ENCODE peak calls at places on chromosomes 1 and 21, in ten cellular contexts. T, R, S, I, H, K, N, O, F and X are unnamed samples.

GRCh38 chr1:180169641-180170155 is 15.0 kb downstream of the QSOX1 start:
- DNase-seq in F (no peak), S (peak), K (no peak), I (no peak), T (no peak), H (no peak), R (peak), O (no peak), N (no peak), X (no peak)

GRCh38 chr1:204093756-204094155 is 20.8 kb downstream of the SOX13 start:
- DNase-seq in S (no peak), N (no peak), I (no peak), O (no peak), T (no peak), R (no peak), H (no peak), F (no peak), K (no peak), X (no peak)

GRCh38 chr1:154736840-154737239 is 128.9 kb upstream of the ADAR start:
- DNase-seq in S (no peak), T (no peak), O (no peak), F (no peak), I (no peak), K (no peak), N (peak), H (no peak), R (no peak), X (peak)

GRCh38 chr1:33001282-33001681 is 35.4 kb downstream of the AK2 start:
- DNase-seq in H (no peak), N (no peak), O (no peak), I (no peak), S (no peak), R (no peak), F (no peak), T (no peak), K (no peak), X (peak)

GRCh38 chr1:107434379-107434728 is 293.5 kb downstream of the NTNG1 start:
- DNase-seq in H (no peak), K (no peak), T (no peak), R (no peak), I (no peak), S (no peak), F (no peak), O (no peak), N (no peak), X (no peak)

GRCh38 chr1:1128454-1129139 is 12.7 kb upstream of the C1orf159 start:
- DNase-seq in F (no peak), R (no peak), I (no peak), H (no peak), O (no peak), T (peak), N (no peak), K (no peak), S (peak), X (no peak)

GRCh38 chr1:51316764-51317120 is 13.6 kb downstream of the TTC39A start:
- DNase-seq in O (no peak), R (no peak), I (no peak), S (no peak), T (no peak), H (no peak), K (no peak), N (no peak), F (no peak), X (peak)

GRCh38 chr1:52142220-52143153 is 598 bp downstream of the ZFYVE9 start:
- DNase-seq in I (no peak), F (peak), H (peak), S (peak), K (no peak), N (peak), R (peak), O (no peak), T (peak), X (peak)

GRCh38 chr1:15676688-15677661 is 7.1 kb upstream of the PLEKHM2 start:
- DNase-seq in T (no peak), O (no peak), H (no peak), R (no peak), K (no peak), N (no peak), S (no peak), I (no peak), F (no peak), X (no peak)

GRCh38 chr1:195791796-195792195 is 816.4 kb downstream of the KCNT2 start:
- DNase-seq in H (no peak), O (no peak), N (no peak), I (no peak), R (no peak), F (no peak), T (no peak), S (no peak), K (no peak), X (no peak)

GRCh38 chr1:174954686-174955669 is 44.8 kb upstream of the CACYBP start:
- DNase-seq in I (no peak), T (no peak), K (no peak), N (no peak), R (no peak), H (no peak), S (no peak), F (no peak), O (no peak), X (peak)

GRCh38 chr1:241652012-241652411 is at the start of gene WDR64:
- DNase-seq in S (no peak), F (no peak), H (no peak), I (no peak), O (no peak), K (no peak), N (no peak), T (no peak), R (no peak), X (no peak)

GRCh38 chr21:29953690-29954089 is 13.9 kb upstream of the GRIK1 start:
- DNase-seq in K (no peak), T (no peak), F (no peak), R (no peak), N (no peak), S (no peak), I (no peak), O (no peak), H (no peak), X (no peak)

GRCh38 chr1:5742032-5742431 is 250.2 kb downstream of the NPHP4 start:
- DNase-seq in R (peak), I (no peak), T (no peak), O (no peak), K (peak), H (no peak), S (no peak), N (no peak), F (no peak), X (no peak)

GRCh38 chr1:243320224-243320623 is 64.4 kb downstream of the SDCCAG8 start:
- DNase-seq in N (no peak), R (no peak), O (no peak), S (no peak), F (no peak), I (no peak), K (no peak), T (no peak), H (no peak), X (no peak)

GRCh38 chr1:163168053-163168452 is 34.7 kb downstream of the RGS5 start:
- DNase-seq in K (no peak), O (no peak), I (peak), H (peak), R (no peak), N (peak), S (no peak), T (no peak), F (no peak), X (no peak)

GRCh38 chr1:152786077-152786476 is at the start of gene LCE1E:
- DNase-seq in N (no peak), O (no peak), K (no peak), I (no peak), T (no peak), R (no peak), S (no peak), F (no peak), H (no peak), X (no peak)

DNA sequence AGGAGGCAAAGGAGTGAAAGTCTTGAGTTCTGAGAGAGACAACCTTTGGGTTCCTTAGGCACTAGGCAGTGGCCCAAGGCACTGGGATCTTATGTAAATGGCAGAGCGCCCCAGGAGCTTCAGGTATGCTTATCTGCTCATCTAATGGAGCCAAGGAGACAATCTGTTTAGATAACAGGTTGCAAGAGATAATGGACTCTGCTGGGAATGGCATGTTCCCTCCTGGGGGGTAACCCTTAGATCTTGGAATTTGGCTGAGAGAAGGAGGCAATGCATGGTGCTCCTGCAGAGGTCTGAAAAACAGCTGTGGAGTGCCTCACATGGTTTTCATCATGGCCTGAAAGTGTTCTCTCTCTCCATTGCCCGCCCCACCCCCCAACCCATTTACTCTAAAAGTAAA is 44.1 kb upstream of the WLS start:
- DNase-seq in K (no peak), I (no peak), R (no peak), H (no peak), O (no peak), T (no peak), N (no peak), F (no peak), S (no peak), X (no peak)
- H3K4me3 ChIP-seq in K (no peak), I (no peak), R (no peak), H (no peak), O (no peak), T (no peak), N (no peak), F (no peak), S (no peak), X (no peak)

DNA sequence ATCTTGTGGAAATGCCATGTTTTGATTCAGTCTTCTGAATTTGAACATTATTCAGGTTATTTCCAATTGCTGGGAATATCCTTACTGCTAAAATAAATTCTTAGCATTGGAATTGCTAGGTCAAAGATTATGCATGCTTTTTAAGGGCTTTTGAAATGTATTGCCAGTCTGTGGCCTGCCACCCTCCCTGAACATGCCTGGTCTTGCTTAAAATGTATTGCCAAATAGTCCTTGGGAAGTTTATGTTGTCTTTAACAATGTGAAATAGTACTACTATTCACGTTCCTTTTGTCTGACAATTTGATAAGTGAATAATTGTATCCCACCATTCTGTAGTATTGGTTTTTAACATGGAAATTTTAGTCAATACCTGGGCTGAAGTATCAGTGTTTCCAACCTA is 13.6 kb downstream of the TARDBP start:
- DNase-seq in R (no peak), S (no peak), I (no peak), H (no peak), N (no peak), T (no peak), F (no peak), K (no peak), O (no peak), X (no peak)
- TF ChIP-seq POLR2A in R (no peak), S (no peak), I (no peak), H (no peak), N (no peak), T (no peak), F (no peak), K (no peak), O (no peak), X (no peak)

DNA sequence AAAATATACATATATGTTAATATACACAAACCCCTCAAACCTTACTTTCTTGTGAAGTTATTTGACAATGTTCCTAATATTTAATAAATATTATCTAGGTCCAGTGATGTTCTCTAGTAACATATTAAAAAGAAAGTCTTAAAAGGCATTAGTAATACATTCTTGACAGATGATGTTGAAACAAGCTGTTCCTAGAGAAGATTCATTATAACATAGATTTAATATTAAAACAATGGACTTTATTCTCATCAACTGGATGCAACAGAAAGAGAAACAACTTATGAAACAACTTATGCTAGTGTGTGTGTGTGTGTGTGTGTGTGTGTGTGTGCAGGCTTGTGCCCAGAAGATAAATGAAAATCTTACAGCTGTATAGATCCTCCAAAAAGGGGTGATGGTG is 68.5 kb upstream of the PLXNA2 start:
- DNase-seq in N (no peak), F (no peak), I (no peak), R (no peak), S (no peak), K (no peak), T (no peak), O (no peak), H (no peak), X (no peak)
- TF ChIP-seq CTCF in N (no peak), F (no peak), I (no peak), R (no peak), S (no peak), K (no peak), T (no peak), O (no peak), H (no peak), X (no peak)

DNA sequence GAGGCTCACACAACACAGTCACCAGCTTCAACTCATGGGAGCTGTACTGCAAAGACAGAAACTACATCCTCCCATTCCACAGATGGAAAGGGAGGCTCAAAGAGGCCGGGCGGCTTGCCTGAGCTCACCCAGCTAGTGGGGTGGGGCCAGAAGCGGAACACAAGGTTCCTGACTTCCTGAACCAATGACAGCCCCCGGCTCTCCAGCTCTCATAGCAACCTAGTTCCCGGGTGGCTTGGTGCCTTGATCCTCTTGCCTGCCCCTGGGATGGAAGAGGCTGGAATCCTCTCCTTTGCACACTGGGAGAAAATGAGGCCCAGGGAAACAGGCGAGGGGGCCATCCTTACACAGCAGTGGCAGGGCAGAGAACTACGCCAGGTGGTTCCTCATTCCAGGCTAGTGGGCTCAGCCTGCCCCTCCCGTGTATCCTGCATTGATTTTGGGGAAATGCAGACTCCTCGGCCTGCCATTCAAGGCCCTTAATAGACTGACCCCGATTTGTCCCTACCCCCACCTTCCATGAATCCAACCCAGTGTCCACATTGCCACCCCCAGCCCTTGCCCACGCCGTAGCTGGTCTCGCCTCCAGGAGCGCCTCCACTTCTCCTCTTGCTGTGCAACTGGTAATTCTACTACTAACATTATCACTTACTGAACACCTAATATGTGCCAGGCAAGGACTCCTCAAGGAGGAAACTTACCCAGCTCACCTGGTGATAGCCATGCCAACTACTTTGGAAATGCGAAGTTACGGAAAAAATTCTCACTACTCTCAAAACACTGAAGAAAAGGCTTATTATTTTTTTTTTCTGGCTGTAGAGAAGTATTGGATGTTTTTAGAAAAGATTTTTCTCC is 5.0 kb downstream of the RAP1GAP start:
- DNase-seq in N (no peak), S (peak), O (no peak), I (no peak), R (peak), H (no peak), F (no peak), K (peak), T (no peak), X (no peak)
- H3K4me3 ChIP-seq in N (no peak), S (no peak), O (no peak), I (no peak), R (no peak), H (no peak), F (no peak), K (no peak), T (no peak), X (no peak)

DNA sequence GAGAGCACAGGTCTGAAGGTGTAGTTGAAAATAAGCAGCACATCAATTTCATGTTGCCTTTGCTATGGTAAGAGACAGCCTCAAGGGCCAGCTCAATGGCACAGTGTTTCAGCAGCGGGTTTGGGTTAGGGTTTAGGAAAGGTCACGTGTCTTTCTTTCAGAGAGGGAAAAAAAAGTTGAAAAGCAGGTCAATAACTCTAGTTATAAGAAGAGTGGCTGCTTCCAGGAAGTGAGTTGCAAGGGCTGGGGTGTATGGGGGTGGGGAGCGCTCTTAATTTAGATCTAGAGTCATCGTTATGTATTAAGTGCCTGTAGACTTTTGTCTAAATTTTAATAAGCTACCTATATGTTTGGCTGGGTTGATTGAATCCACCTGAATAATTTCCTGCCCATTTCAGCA is 118.5 kb upstream of the SPAG17 start:
- DNase-seq in T (no peak), N (no peak), S (no peak), R (no peak), F (no peak), H (no peak), K (no peak), O (no peak), I (no peak), X (no peak)
- TF ChIP-seq POLR2A in T (no peak), N (no peak), S (no peak), R (no peak), F (no peak), H (no peak), K (no peak), O (no peak), I (no peak), X (no peak)

GRCh38 chr1:40859017-40859416 is 3.1 kb downstream of the CITED4 start:
- DNase-seq in F (no peak), S (no peak), K (no peak), N (no peak), T (no peak), I (no peak), O (no peak), H (no peak), R (no peak), X (no peak)

GRCh38 chr1:40861227-40862003 is 748 bp downstream of the CITED4 start:
- DNase-seq in F (peak), H (no peak), I (no peak), O (no peak), S (peak), R (peak), T (peak), N (peak), K (no peak), X (peak)

GRCh38 chr1:40860706-40861226 is 1.4 kb downstream of the CITED4 start:
- DNase-seq in R (no peak), F (no peak), K (no peak), T (no peak), S (no peak), O (no peak), H (no peak), I (no peak), N (no peak), X (peak)

GRCh38 chr1:40866408-40866788 is 4.2 kb upstream of the CITED4 start:
- DNase-seq in I (no peak), K (no peak), R (no peak), S (no peak), F (no peak), O (no peak), H (no peak), N (peak), T (no peak), X (no peak)

GRCh38 chr1:40862008-40862863 is at the start of gene CITED4:
- DNase-seq in F (peak), S (peak), T (peak), N (peak), K (peak), O (peak), R (peak), H (peak), I (peak), X (peak)
- TF ChIP-seq CTCF in F (no peak), S (no peak), T (peak), N (peak), K (peak), O (peak), R (no peak), H (no peak), I (peak), X (peak)

GRCh38 chr1:236139495-236139894 is 2.8 kb upstream of the GPR137B start:
- DNase-seq in S (no peak), R (no peak), O (no peak), T (no peak), K (no peak), F (no peak), N (no peak), H (no peak), I (no peak), X (no peak)

GRCh38 chr1:236142358-236143103 is at the start of gene GPR137B:
- DNase-seq in H (peak), T (peak), S (peak), F (peak), N (peak), O (no peak), R (peak), I (no peak), K (no peak), X (peak)

GRCh38 chr1:236143104-236143948 is 987 bp downstream of the GPR137B start:
- DNase-seq in O (no peak), S (no peak), T (no peak), H (no peak), K (no peak), R (no peak), N (peak), F (no peak), I (no peak), X (peak)

GRCh38 chr1:236140705-236141446 is 1.5 kb upstream of the GPR137B start:
- DNase-seq in K (no peak), N (peak), F (no peak), O (no peak), I (no peak), H (no peak), R (no peak), S (no peak), T (no peak), X (no peak)

GRCh38 chr1:236141447-236142357 is 637 bp upstream of the GPR137B start:
- DNase-seq in F (peak), I (no peak), H (no peak), N (peak), R (peak), T (peak), S (peak), K (no peak), O (no peak), X (peak)
- H3K4me3 ChIP-seq in F (peak), I (peak), H (peak), N (peak), R (peak), T (peak), S (peak), K (peak), O (peak), X (no peak)

GRCh38 chr1:207811920-207812720 is 60.3 kb downstream of the CD46 start:
- DNase-seq in S (peak), I (no peak), T (no peak), K (peak), F (peak), O (no peak), R (peak), H (peak), N (peak), X (peak)
- TF ChIP-seq POLR2A in S (no peak), I (no peak), T (no peak), K (no peak), F (no peak), O (peak), R (no peak), H (no peak), N (no peak), X (no peak)